ENCODE peak calls at places on chromosomes 3 and 15, in eight cellular contexts. J, X, A, G, B, T, O and R are unnamed samples.
A peak's percentile ranks its signal among the peaks of the same experiment; 100 is the strongest.

GRCh38 chr3:181717505-181717904 is 5.8 kb downstream of the SOX2 start:
- DNase-seq in O (no peak), T (no peak), X (no peak), J (no peak), B (no peak), G (no peak), A (no peak), R (no peak)

GRCh38 chr3:61875976-61876671 is 314.8 kb downstream of the PTPRG start:
- DNase-seq in G (no peak), B (no peak), J (no peak), O (no peak), A (no peak), T (no peak), X (no peak), R (no peak)

GRCh38 chr3:169512991-169513390 is 150.5 kb downstream of the MECOM start:
- DNase-seq in O (no peak), B (no peak), T (no peak), J (no peak), X (no peak), A (no peak), G (no peak), R (no peak)

GRCh38 chr15:67068724-67069400 is 3.5 kb downstream of the SMAD3 start:
- DNase-seq in T (no peak), B (no peak), J (no peak), A (no peak), X (no peak), G (no peak), O (no peak), R (no peak)

GRCh38 chr15:66882251-66883020 is 180.4 kb downstream of the SMAD6 start:
- DNase-seq in B (no peak), A (no peak), O (no peak), X (no peak), T (no peak), G (peak; percentile 59), J (no peak), R (peak; percentile 61)

GRCh38 chr15:39270976-39271375 is 309.9 kb upstream of the THBS1 start:
- DNase-seq in A (peak; percentile 97), O (peak; percentile 45), G (peak; percentile 55), T (no peak), B (no peak), X (no peak), J (no peak), R (no peak)

GRCh38 chr15:68789921-68790575 is 30.6 kb downstream of the ANP32A start:
- DNase-seq in J (no peak), G (no peak), T (no peak), O (no peak), A (peak; percentile 73), B (no peak), X (peak; percentile 65), R (no peak)

GRCh38 chr3:136932518-136932917 is 25.3 kb upstream of the IL20RB start:
- DNase-seq in J (no peak), X (no peak), G (peak; percentile 53), T (no peak), B (no peak), O (peak; percentile 38), A (no peak), R (no peak)

GRCh38 chr3:47073685-47074084 is 90.2 kb downstream of the SETD2 start:
- DNase-seq in T (no peak), X (no peak), O (no peak), J (no peak), B (no peak), G (no peak), A (no peak), R (no peak)

GRCh38 chr3:38270606-38271005 is 5.0 kb downstream of the SLC22A13 start:
- DNase-seq in A (no peak), B (no peak), X (no peak), O (no peak), T (peak; percentile 2), G (no peak), J (no peak), R (no peak)

GRCh38 chr3:153614131-153614530 is 452.1 kb downstream of the RAP2B start:
- DNase-seq in A (no peak), X (no peak), T (no peak), B (no peak), J (no peak), O (no peak), G (no peak), R (no peak)

GRCh38 chr3:132006605-132007204 is 28.1 kb downstream of the CPNE4 start:
- DNase-seq in B (peak; percentile 78), O (peak; percentile 53), X (peak; percentile 60), G (peak; percentile 71), T (peak; percentile 15), A (no peak), J (peak; percentile 61), R (peak; percentile 65)

GRCh38 chr3:71408903-71409302 is 174.6 kb downstream of the FOXP1 start:
- DNase-seq in J (no peak), G (no peak), T (no peak), A (no peak), O (no peak), X (no peak), B (no peak), R (no peak)

GRCh38 chr3:30598663-30599545 is 7.5 kb upstream of the TGFBR2 start:
- DNase-seq in O (no peak), G (no peak), X (no peak), B (no peak), T (no peak), A (no peak), J (no peak), R (no peak)

GRCh38 chr15:55402707-55403106 is 5.5 kb downstream of the CCPG1 start:
- DNase-seq in T (no peak), A (no peak), X (no peak), B (no peak), O (no peak), G (no peak), J (no peak), R (no peak)

GRCh38 chr3:46095307-46095706 is 68.0 kb upstream of the XCR1 start:
- DNase-seq in O (no peak), G (no peak), T (peak; percentile 58), X (no peak), B (no peak), J (no peak), A (no peak), R (no peak)

GRCh38 chr3:71930056-71930991 is 145.4 kb upstream of the PROK2 start:
- DNase-seq in J (no peak), X (peak; percentile 45), G (peak; percentile 65), A (peak; percentile 10), T (peak; percentile 59), O (peak; percentile 23), B (peak; percentile 11), R (peak; percentile 50)

GRCh38 chr3:76501315-76501714 is 538.6 kb upstream of the ROBO2 start:
- DNase-seq in O (no peak), X (no peak), B (no peak), A (no peak), J (no peak), G (no peak), T (no peak), R (no peak)

GRCh38 chr15:61521961-61522360 is 292.9 kb upstream of the RORA start:
- DNase-seq in X (no peak), G (no peak), B (no peak), O (no peak), T (no peak), A (no peak), J (no peak), R (no peak)
- TF ChIP-seq CTCF in X (no peak), G (no peak), B (no peak), O (no peak), T (no peak), A (no peak), J (no peak), R (no peak)

GRCh38 chr3:186268616-186269448 is 93.2 kb downstream of the DGKG start:
- DNase-seq in J (no peak), G (peak; percentile 11), B (peak; percentile 29), X (peak; percentile 42), A (no peak), T (no peak), O (peak; percentile 48), R (no peak)
- TF ChIP-seq CTCF in J (no peak), G (peak; percentile 18), B (peak; percentile 47), X (no peak), A (peak; percentile 50), T (no peak), O (peak; percentile 30), R (peak; percentile 4)

GRCh38 chr3:122705379-122705778 is 24.7 kb downstream of the PARP14 start:
- DNase-seq in O (no peak), J (no peak), B (no peak), T (no peak), X (no peak), G (no peak), A (no peak), R (no peak)
- TF ChIP-seq CTCF in O (no peak), J (no peak), B (no peak), T (no peak), X (no peak), G (no peak), A (no peak), R (no peak)

DNA sequence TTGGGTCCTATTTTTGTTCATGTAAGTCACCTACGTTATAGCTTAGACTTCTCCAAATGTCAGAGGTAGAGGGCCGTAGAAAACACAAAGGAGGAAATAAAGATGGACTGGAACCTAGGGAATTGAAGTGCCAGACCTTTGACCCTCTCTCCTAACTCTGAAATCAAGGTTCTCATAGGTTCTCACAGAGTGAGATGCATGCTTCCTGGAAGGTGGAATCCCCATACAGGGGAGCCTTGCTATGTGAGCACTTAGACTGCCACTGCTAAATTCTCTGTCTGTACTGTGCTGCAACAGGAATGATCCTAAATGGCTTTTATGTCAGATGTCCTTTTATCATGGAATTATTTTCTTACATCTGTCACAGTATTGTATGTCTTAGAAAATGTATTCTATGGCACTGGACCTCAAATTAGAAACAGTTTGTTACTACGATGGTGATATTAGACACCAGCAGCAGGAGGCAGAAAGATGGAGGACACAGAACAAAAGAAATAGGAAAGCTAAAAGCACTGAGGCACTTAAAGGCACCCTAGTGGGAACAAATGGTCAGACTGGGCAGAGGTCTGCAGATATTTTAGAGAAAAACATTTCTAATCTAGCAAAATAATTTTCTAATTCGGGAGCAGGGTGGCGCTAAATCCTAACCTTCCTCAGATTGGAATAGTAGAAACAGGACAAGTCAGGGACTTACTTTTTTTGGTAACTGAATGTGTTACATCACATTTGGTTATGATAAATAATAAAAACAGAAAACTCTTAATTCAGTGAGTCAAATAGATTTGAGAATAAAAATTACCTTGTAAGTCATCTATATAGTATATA is 60.2 kb upstream of the CDAN1 start:
- DNase-seq in O (no peak), A (no peak), X (no peak), B (no peak), G (peak; percentile 10), J (no peak), T (no peak), R (no peak)
- TF ChIP-seq CTCF in O (peak; percentile 15), A (no peak), X (no peak), B (no peak), G (peak; percentile 26), J (no peak), T (no peak), R (no peak)

DNA sequence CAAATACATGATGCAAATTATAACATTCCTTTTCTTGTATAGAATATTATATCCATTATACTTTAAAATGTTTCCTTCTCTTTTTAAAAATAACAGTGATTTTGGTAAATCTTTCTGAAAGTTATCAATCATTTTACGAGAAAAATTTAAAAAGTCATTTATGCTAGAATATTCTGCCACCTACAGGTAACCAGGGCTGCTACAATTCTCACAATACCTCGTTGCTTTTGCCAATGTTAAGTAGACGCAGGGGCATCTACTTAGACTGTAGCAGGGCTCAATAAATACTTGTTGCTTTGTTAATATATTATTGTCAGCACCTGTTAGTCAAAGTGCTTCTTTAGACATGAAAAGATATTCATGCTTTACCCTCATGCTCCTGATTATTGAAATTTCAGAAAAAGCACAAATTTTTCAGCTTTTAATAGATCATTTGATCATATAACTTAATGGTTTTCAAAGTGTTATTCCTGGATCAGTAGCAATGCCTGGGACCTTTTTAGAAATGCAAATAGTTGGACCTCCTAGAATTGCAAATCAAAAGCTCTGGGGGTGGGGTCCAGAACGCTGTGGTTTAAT is 223.5 kb upstream of the PDZRN3 start:
- DNase-seq in A (no peak), O (peak; percentile 12), T (no peak), X (no peak), G (peak; percentile 22), J (no peak), B (no peak), R (no peak)
- TF ChIP-seq CTCF in A (peak; percentile 54), O (no peak), T (no peak), X (peak; percentile 45), G (peak; percentile 57), J (peak; percentile 32), B (no peak), R (peak; percentile 59)